ENCODE peak calls at places on chromosomes 13 and 19, in five cellular contexts. S is NCI-H1092 treated with DMSO at 0.1 percent for 48 hours; L is T-helper 2 cell; X is NCI-H748 treated with DMSO at 0.1 percent for 48 hours; Q is stimulated activated CD8-positive, alpha-beta memory T cell treated with anti-CD3 and anti-CD28 coated beads, Interleukin-2, amount 100 ng/mL, for 48 hours. B is an unnamed sample.

GRCh38 chr13:64158910-64159309 is 2743.3 kb upstream of the PCDH20 start:
- DNase-seq in S (no peak), L (no peak), X (no peak), Q (no peak), B (no peak)

GRCh38 chr13:88384542-88384941 is 713.4 kb downstream of the SLITRK5 start:
- DNase-seq in S (no peak), L (no peak), X (no peak), Q (no peak), B (no peak)

GRCh38 chr13:37889811-37890210 is 20.2 kb upstream of the TRPC4 start:
- DNase-seq in S (no peak), L (no peak), X (peak), Q (no peak), B (no peak)

GRCh38 chr13:46288570-46289259 is 77.0 kb downstream of the LRRC63 start:
- DNase-seq in S (peak), L (peak), X (peak), Q (no peak), B (peak)

GRCh38 chr13:20521388-20521787 is 4.3 kb downstream of the CRYL1 start:
- DNase-seq in S (no peak), L (no peak), X (no peak), Q (no peak), B (peak)

GRCh38 chr19:18478545-18479311 is 40.8 kb upstream of the ISYNA1 start:
- DNase-seq in S (no peak), L (peak), X (no peak), Q (peak), B (peak)

GRCh38 chr13:30601836-30602235 is 15.9 kb upstream of the USPL1 start:
- DNase-seq in S (no peak), L (no peak), X (no peak), Q (no peak), B (no peak)

GRCh38 chr19:50912727-50913716 is 1.8 kb upstream of the KLK4 start:
- DNase-seq in S (no peak), L (no peak), X (no peak), Q (peak), B (no peak)

GRCh38 chr19:34336781-34337271 is 28.2 kb upstream of the GPI start:
- DNase-seq in S (no peak), L (peak), X (no peak), Q (no peak), B (peak)

GRCh38 chr13:23921451-23921888 is 24.2 kb upstream of the C1QTNF9B start:
- DNase-seq in S (peak), L (peak), X (peak), Q (no peak), B (peak)

GRCh38 chr19:49592486-49593232 is 1.7 kb downstream of the PRR12 start:
- DNase-seq in S (no peak), L (peak), X (no peak), Q (no peak), B (peak)

GRCh38 chr19:16394111-16394510 is 69.5 kb downstream of the KLF2 start:
- DNase-seq in S (no peak), L (no peak), X (no peak), Q (no peak), B (no peak)

GRCh38 chr19:38650911-38651584 is 3.6 kb downstream of the ACTN4 start:
- DNase-seq in S (no peak), L (no peak), X (no peak), Q (no peak), B (peak)

GRCh38 chr19:6108721-6109633 is 1.3 kb downstream of the RFX2 start:
- DNase-seq in S (peak), L (peak), X (peak), Q (peak), B (peak)